ENCODE peak calls at places on chromosomes 7 and 10, in nine cellular contexts. U, V, I, K, T, N, Z, D and R are unnamed samples.

GRCh38 chr7:102412548-102412947 is 16.4 kb downstream of the PRKRIP1 start:
- DNase-seq in U (peak), V (no peak), I (peak), K (no peak), T (no peak), N (no peak), Z (no peak), D (peak), R (peak)

GRCh38 chr10:97024181-97025073 is 161.3 kb downstream of the SLIT1 start:
- DNase-seq in U (no peak), V (no peak), I (no peak), K (peak), T (no peak), N (no peak), Z (no peak), D (no peak), R (no peak)

GRCh38 chr10:100739516-100740368 is 5.6 kb upstream of the PAX2 start:
- DNase-seq in U (no peak), V (no peak), I (peak), K (no peak), T (no peak), N (no peak), Z (no peak), D (no peak), R (no peak)

GRCh38 chr10:15196335-15196834 is 27.9 kb upstream of the NMT2 start:
- DNase-seq in U (no peak), V (no peak), I (peak), K (no peak), T (no peak), N (no peak), Z (no peak), D (no peak), R (no peak)

GRCh38 chr10:100209303-100209702 is 20.1 kb downstream of the CHUK start:
- DNase-seq in U (no peak), V (no peak), I (no peak), K (peak), T (no peak), N (no peak), Z (no peak), D (no peak), R (no peak)

GRCh38 chr10:32972929-32973328 is 14.9 kb upstream of the ITGB1 start:
- DNase-seq in U (no peak), V (no peak), I (no peak), K (no peak), T (no peak), N (no peak), Z (no peak), D (no peak), R (no peak)

GRCh38 chr10:8439040-8439439 is 384.6 kb downstream of the GATA3 start:
- DNase-seq in U (no peak), V (no peak), I (no peak), K (no peak), T (no peak), N (no peak), Z (no peak), D (no peak), R (no peak)

GRCh38 chr7:130149575-130150139 is 55.5 kb downstream of the TMEM209 start:
- DNase-seq in U (no peak), V (peak), I (peak), K (no peak), T (no peak), N (no peak), Z (peak), D (no peak), R (no peak)

GRCh38 chr10:121459279-121459764 is 138.9 kb downstream of the FGFR2 start:
- DNase-seq in U (no peak), V (no peak), I (no peak), K (no peak), T (no peak), N (no peak), Z (no peak), D (no peak), R (no peak)

GRCh38 chr7:146096994-146097393 is 19.6 kb upstream of the CNTNAP2 start:
- DNase-seq in U (peak), V (no peak), I (peak), K (no peak), T (no peak), N (no peak), Z (no peak), D (no peak), R (no peak)

GRCh38 chr10:58578366-58578765 is 65.7 kb downstream of the BICC1 start:
- DNase-seq in U (no peak), V (no peak), I (no peak), K (no peak), T (no peak), N (no peak), Z (no peak), D (no peak), R (no peak)

GRCh38 chr10:13659887-13660544 is 73.3 kb downstream of the PRPF18 start:
- DNase-seq in U (peak), V (peak), I (peak), K (peak), T (peak), N (peak), Z (no peak), D (peak), R (peak)

GRCh38 chr7:24290004-24290641 is 6.1 kb downstream of the NPY start:
- DNase-seq in U (peak), V (peak), I (peak), K (peak), T (peak), N (no peak), Z (peak), D (no peak), R (peak)

GRCh38 chr10:131000244-131000643 is 311.3 kb downstream of the TCERG1L start:
- DNase-seq in U (no peak), V (no peak), I (no peak), K (no peak), T (no peak), N (no peak), Z (no peak), D (no peak), R (no peak)

GRCh38 chr7:5359344-5359743 is 64.3 kb downstream of the TNRC18 start:
- DNase-seq in U (no peak), V (no peak), I (peak), K (no peak), T (no peak), N (no peak), Z (no peak), D (no peak), R (no peak)

GRCh38 chr10:107971973-107972372 is 807.5 kb upstream of the SORCS1 start:
- DNase-seq in U (no peak), V (no peak), I (no peak), K (no peak), T (no peak), N (no peak), Z (no peak), D (no peak), R (no peak)